ENCODE peak calls at places on chromosomes 3 and 15, in six cellular contexts. D is cardiac muscle cell, W is upper lobe of right lung, Z is HuH-7, L is left ventricle myocardium superior, A is left cardiac atrium. C is an unnamed sample.

GRCh38 chr3:24519368-24520100 is 24.9 kb upstream of the THRB start:
- DNase-seq in D (no peak), W (no peak), Z (peak), L (no peak), A (peak), C (peak)

GRCh38 chr3:158355623-158356588 is 215.1 kb upstream of the MLF1 start:
- DNase-seq in D (no peak), W (no peak), Z (no peak), L (no peak), A (no peak), C (no peak)

GRCh38 chr3:41173926-41174702 is 25.2 kb upstream of the CTNNB1 start:
- DNase-seq in D (no peak), W (no peak), Z (no peak), L (no peak), A (no peak), C (no peak)

GRCh38 chr3:64166584-64167155 is 58.6 kb downstream of the PRICKLE2 start:
- DNase-seq in D (peak), W (no peak), Z (peak), L (no peak), A (no peak), C (peak)

GRCh38 chr15:52733078-52733477 is 53.9 kb upstream of the ATOSA start:
- DNase-seq in D (peak), W (no peak), Z (no peak), L (no peak), A (no peak), C (peak)

GRCh38 chr3:195253981-195254432 is 17.0 kb downstream of the XXYLT1 start:
- DNase-seq in D (no peak), W (no peak), Z (no peak), L (no peak), A (no peak), C (no peak)

GRCh38 chr3:197394464-197395321 is 96.3 kb upstream of the DLG1 start:
- DNase-seq in D (peak), W (no peak), Z (peak), L (peak), A (peak), C (no peak)

GRCh38 chr3:81270603-81271371 is 490.7 kb downstream of the GBE1 start:
- DNase-seq in D (no peak), W (no peak), Z (no peak), L (no peak), A (no peak), C (no peak)

GRCh38 chr3:61601831-61602230 is 40.5 kb downstream of the PTPRG start:
- DNase-seq in D (peak), W (no peak), Z (no peak), L (no peak), A (peak), C (no peak)

GRCh38 chr15:90862487-90862886 is 5.9 kb upstream of the FURIN start:
- DNase-seq in D (no peak), W (no peak), Z (no peak), L (no peak), A (no peak), C (no peak)

GRCh38 chr3:108222813-108223307 is 636 bp upstream of the IFT57 start:
- DNase-seq in D (peak), W (no peak), Z (no peak), L (no peak), A (no peak), C (no peak)

GRCh38 chr3:56693750-56694149 is 10.7 kb upstream of the TASOR start:
- DNase-seq in D (peak), W (no peak), Z (no peak), L (no peak), A (no peak), C (no peak)

GRCh38 chr3:134090031-134090430 is 60.3 kb upstream of the SLCO2A1 start:
- DNase-seq in D (peak), W (no peak), Z (no peak), L (no peak), A (no peak), C (no peak)

GRCh38 chr3:99892332-99892731 is 74.7 kb downstream of the CMSS1 start:
- DNase-seq in D (no peak), W (no peak), Z (no peak), L (no peak), A (no peak), C (no peak)

GRCh38 chr3:71578045-71578730 is 5.3 kb downstream of the FOXP1 start:
- DNase-seq in D (no peak), W (no peak), Z (no peak), L (no peak), A (no peak), C (no peak)

GRCh38 chr3:153130312-153130977 is 31.6 kb upstream of the RAP2B start:
- DNase-seq in D (peak), W (no peak), Z (no peak), L (no peak), A (no peak), C (no peak)